ENCODE peak calls at places on chromosome 9, in nine cellular contexts. D is HCT116; C is fibroblast of lung; B is mucosa of descending colon; A is aorta; O is heart right ventricle; V is colonic mucosa; L is tibial nerve; S is CD8-positive, alpha-beta memory T cell. E is an unnamed sample.

GRCh38 chr9:114407889-114408288 is 20.1 kb upstream of the AKNA start:
- DNase-seq in D (no peak), C (no peak), B (no peak), A (no peak), O (no peak), V (no peak), L (no peak), S (no peak), E (no peak)

GRCh38 chr9:89498845-89499480 is 1.1 kb upstream of the SEMA4D start:
- DNase-seq in D (no peak), C (no peak), B (no peak), A (peak; percentile 58), O (no peak), V (no peak), L (no peak), S (peak; percentile 57), E (no peak)

GRCh38 chr9:126222363-126222834 is 104.2 kb upstream of the MVB12B start:
- DNase-seq in D (no peak), C (no peak), B (no peak), A (no peak), O (no peak), V (no peak), L (no peak), S (no peak), E (no peak)

GRCh38 chr9:137753192-137753765 is 124.3 kb upstream of the CACNA1B start:
- DNase-seq in D (no peak), C (no peak), B (no peak), A (no peak), O (no peak), V (no peak), L (no peak), S (no peak), E (no peak)

GRCh38 chr9:137685886-137686420 is 67.1 kb downstream of the EHMT1 start:
- DNase-seq in D (no peak), C (no peak), B (no peak), A (no peak), O (no peak), V (no peak), L (no peak), S (no peak), E (no peak)

GRCh38 chr9:36039121-36039520 is 2.4 kb downstream of the RECK start:
- DNase-seq in D (no peak), C (no peak), B (no peak), A (no peak), O (no peak), V (no peak), L (no peak), S (no peak), E (no peak)

GRCh38 chr9:136267261-136268111 is 21.9 kb upstream of the QSOX2 start:
- DNase-seq in D (peak; percentile 56), C (peak; percentile 72), B (peak; percentile 88), A (peak; percentile 92), O (peak; percentile 86), V (peak; percentile 82), L (peak; percentile 50), S (peak; percentile 78), E (peak; percentile 97)

GRCh38 chr9:132238026-132238972 is 76.4 kb downstream of the NTNG2 start:
- DNase-seq in D (no peak), C (no peak), B (no peak), A (peak; percentile 73), O (no peak), V (no peak), L (no peak), S (no peak), E (no peak)

GRCh38 chr9:123167474-123167873 is 100.9 kb downstream of the STRBP start:
- DNase-seq in D (no peak), C (no peak), B (no peak), A (no peak), O (no peak), V (no peak), L (no peak), S (no peak), E (no peak)

GRCh38 chr9:88007291-88007650 is 32.9 kb upstream of the CDK20 start:
- DNase-seq in D (no peak), C (peak; percentile 42), B (no peak), A (no peak), O (no peak), V (no peak), L (no peak), S (no peak), E (no peak)

GRCh38 chr9:17600962-17601593 is 22.2 kb downstream of the SH3GL2 start:
- DNase-seq in D (no peak), C (peak; percentile 64), B (no peak), A (no peak), O (no peak), V (no peak), L (no peak), S (no peak), E (no peak)

DNA sequence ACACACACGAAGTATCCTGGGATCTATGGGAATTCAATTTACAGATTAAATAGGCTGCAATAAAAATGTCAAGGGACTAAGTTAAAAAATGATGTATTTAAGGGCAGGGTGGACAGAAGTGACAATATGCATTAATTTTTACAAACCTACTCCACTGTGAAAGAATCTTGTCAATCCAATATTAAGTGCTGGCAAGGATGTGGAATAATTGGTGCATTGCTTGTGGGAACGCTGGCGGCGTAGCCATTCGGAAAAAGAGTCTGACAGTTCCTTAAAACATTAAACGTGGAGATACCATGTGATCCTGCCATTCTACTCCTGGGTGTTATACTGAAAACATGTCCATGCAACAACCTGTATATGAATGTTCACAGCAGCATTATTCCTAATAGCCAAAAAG is 4.2 kb downstream of the CDC14B start:
- DNase-seq in D (no peak), C (no peak), B (no peak), A (no peak), O (no peak), V (no peak), L (no peak), S (no peak), E (no peak)
- H3K4me1 ChIP-seq in D (peaks cover 11% of the 10 kb centered on the region), C (peaks cover 17% of the 10 kb centered on the region), B (no peaks in the 10 kb centered on the region), A (no peaks in the 10 kb centered on the region), O (peaks cover 17% of the 10 kb centered on the region), V (no peaks in the 10 kb centered on the region), L (peaks cover 42% of the 10 kb centered on the region), S (no peaks in the 10 kb centered on the region), E (no peaks in the 10 kb centered on the region)

GRCh38 chr9:129631673-129632129 is 5.7 kb downstream of the NTMT1 start:
- DNase-seq in D (no peak), C (no peak), B (no peak), A (no peak), O (no peak), V (no peak), L (no peak), S (no peak), E (no peak)
- H3K36me3 ChIP-seq in D (peaks cover 69% of the 10 kb centered on the region), C (peaks cover 25% of the 10 kb centered on the region), B (no peaks in the 10 kb centered on the region), A (peaks cover 11% of the 10 kb centered on the region), O (peaks cover 30% of the 10 kb centered on the region), V (peaks cover 10% of the 10 kb centered on the region), L (peaks cover 44% of the 10 kb centered on the region), S (peaks cover 26% of the 10 kb centered on the region), E (peaks cover 7% of the 10 kb centered on the region)

GRCh38 chr9:1050125-1050895 is at the start of gene DMRT2:
- DNase-seq in D (peak; percentile 0), C (peak; percentile 65), B (peak; percentile 94), A (peak; percentile 88), O (peak; percentile 84), V (peak; percentile 96), L (peak; percentile 92), S (no peak), E (peak; percentile 86)

GRCh38 chr9:1049641-1050040 is 516 bp upstream of the DMRT2 start:
- DNase-seq in D (no peak), C (no peak), B (peak; percentile 69), A (no peak), O (no peak), V (peak; percentile 64), L (no peak), S (no peak), E (no peak)

GRCh38 chr9:1048853-1049252 is 1.3 kb upstream of the DMRT2 start:
- DNase-seq in D (no peak), C (no peak), B (no peak), A (no peak), O (no peak), V (peak; percentile 54), L (no peak), S (no peak), E (no peak)

GRCh38 chr9:1046639-1047604 is 3.2 kb upstream of the DMRT2 start:
- DNase-seq in D (no peak), C (no peak), B (no peak), A (no peak), O (no peak), V (no peak), L (no peak), S (no peak), E (no peak)

DNA sequence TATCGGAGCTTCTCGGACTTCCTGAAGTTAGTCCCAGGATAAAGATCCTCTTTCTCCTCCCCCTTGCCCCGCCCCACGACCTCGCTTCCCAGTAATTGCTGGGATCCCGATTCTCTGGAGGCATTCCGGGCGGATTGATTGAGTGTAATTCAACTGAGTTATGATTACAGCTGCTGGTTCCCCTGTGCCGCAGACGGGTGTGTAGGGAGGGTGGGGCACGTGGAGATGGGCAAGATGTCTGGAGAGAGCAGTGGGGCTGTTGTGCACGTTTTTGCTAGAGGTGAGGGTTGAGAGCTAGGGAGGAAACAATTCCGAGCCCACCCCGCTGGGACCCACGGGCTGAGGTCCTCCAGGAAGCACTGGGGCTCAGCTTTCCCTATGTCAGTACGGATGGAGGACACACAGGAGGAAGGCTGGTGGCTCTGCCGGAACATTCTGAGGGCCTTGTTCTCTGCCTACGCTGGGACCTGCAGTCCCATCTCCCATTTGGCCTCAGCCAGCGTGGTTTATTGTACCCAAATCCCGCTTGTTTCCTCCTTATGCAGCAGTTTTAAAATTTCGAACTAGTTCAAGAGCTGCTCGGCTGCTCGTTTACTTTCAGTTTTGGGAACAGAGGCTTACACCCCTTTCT is 2.4 kb upstream of the DMRT2 start:
- DNase-seq in D (no peak), C (no peak), B (peak; percentile 70), A (no peak), O (no peak), V (peak; percentile 84), L (no peak), S (no peak), E (no peak)
- H3K4me1 ChIP-seq in D (no peaks in the 10 kb centered on the region), C (no peaks in the 10 kb centered on the region), B (peaks cover 42% of the 10 kb centered on the region), A (no peaks in the 10 kb centered on the region), O (peaks cover 21% of the 10 kb centered on the region), V (no peaks in the 10 kb centered on the region), L (peaks cover 84% of the 10 kb centered on the region), S (peaks cover 27% of the 10 kb centered on the region), E (peaks cover 9% of the 10 kb centered on the region)

DNA sequence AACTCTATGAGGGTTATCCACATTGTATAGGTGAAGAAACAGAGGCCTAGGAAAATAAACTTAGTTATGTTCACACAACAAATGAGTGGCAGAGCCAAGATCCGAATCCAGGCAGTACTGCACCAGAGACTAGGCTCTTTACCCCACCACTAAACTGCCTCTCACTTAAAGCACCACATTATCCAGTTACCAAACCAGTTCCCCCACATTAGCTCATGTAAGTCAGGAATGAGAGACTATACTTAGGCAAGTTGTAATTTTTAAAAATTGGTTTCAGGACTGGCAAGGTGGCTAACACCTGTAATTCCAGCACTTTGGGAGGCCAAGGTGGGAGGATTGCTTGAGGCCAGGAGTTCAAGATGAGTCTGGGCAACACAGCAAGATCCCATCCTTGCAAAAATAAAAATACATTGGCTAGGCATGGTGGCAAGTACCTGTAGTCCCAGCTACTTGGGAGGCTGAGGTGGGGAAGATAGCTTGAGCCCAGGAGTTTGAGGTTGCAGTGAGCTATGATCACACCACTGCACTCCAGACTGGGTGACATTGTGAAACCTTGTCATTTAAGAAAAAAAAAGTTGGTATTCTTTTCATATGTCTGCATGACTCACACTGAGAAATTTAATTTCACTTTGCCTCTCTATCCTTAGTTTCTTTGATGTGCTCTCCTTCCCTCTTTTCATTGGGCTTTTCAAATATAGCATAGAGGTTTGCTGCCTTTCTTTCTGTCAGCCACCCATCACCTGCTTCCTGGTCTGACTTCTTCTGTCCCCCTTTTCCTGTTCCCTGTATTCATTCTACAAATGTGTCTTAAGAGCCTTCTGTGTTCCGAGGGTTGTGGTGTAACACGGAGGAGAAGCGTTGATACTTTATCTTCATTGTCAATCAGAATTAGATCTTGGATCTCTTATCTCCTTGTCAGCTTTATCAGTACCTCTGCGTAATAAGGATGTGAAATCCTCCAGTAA is 64.7 kb downstream of the ERMP1 start:
- DNase-seq in D (no peak), C (no peak), B (no peak), A (no peak), O (no peak), V (no peak), L (no peak), S (no peak), E (no peak)
- H3K36me3 ChIP-seq in D (peaks cover 40% of the 10 kb centered on the region), C (peaks cover 5% of the 10 kb centered on the region), B (no peaks in the 10 kb centered on the region), A (peaks cover 5% of the 10 kb centered on the region), O (peaks cover 44% of the 10 kb centered on the region), V (peaks cover 15% of the 10 kb centered on the region), L (peaks cover 100% of the 10 kb centered on the region), S (peaks cover 24% of the 10 kb centered on the region), E (peaks cover 39% of the 10 kb centered on the region)